ENCODE peak calls at places on chromosomes 6 and 20, in eight cellular contexts. I is GM23248, N is kidney, X is lower lobe of right lung, P is mammary epithelial cell, M is psoas muscle, G is left ventricle myocardium inferior, O is sigmoid colon. Y is an unnamed sample. For H3K9me3, the result is how much of the 10 kb centered on the place peaks cover.

GRCh38 chr20:49983848-49984408 is 1.1 kb downstream of the SNAI1 start:
- DNase-seq in N (peak), M (peak), I (peak), X (no peak), G (peak), O (peak), P (no peak), Y (no peak)

GRCh38 chr6:136146130-136146529 is 104.0 kb downstream of the MTFR2 start:
- DNase-seq in X (no peak), P (no peak), I (no peak), O (no peak), M (no peak), N (no peak), G (no peak), Y (no peak)

GRCh38 chr6:89612121-89612520 is 26.4 kb downstream of the LYRM2 start:
- DNase-seq in G (no peak), P (no peak), M (no peak), O (no peak), I (no peak), N (no peak), X (no peak), Y (no peak)

GRCh38 chr6:53090576-53090975 is 25.4 kb downstream of the FBXO9 start:
- DNase-seq in P (peak), X (no peak), I (peak), N (no peak), O (no peak), G (no peak), M (peak), Y (no peak)

GRCh38 chr6:111478064-111478476 is 4.9 kb downstream of the REV3L start:
- DNase-seq in O (no peak), M (no peak), G (no peak), I (peak), X (no peak), N (no peak), P (peak), Y (no peak)

GRCh38 chr6:142642651-142643050 is 302.3 kb downstream of the HIVEP2 start:
- DNase-seq in I (peak), O (no peak), M (no peak), G (no peak), N (no peak), P (no peak), X (no peak), Y (no peak)

GRCh38 chr6:70398783-70399730 is 14.3 kb upstream of the FAM135A start:
- DNase-seq in M (no peak), O (no peak), X (peak), G (no peak), I (peak), P (peak), N (peak), Y (no peak)

GRCh38 chr6:102581378-102582124 is 1188.0 kb downstream of the GRIK2 start:
- DNase-seq in X (peak), G (no peak), M (no peak), P (no peak), N (peak), O (no peak), I (no peak), Y (peak)

GRCh38 chr6:85354761-85355618 is 94.9 kb upstream of the NT5E start:
- DNase-seq in M (peak), O (peak), N (peak), P (peak), X (peak), I (peak), G (peak), Y (peak)

GRCh38 chr6:130964289-130964688 is 98.8 kb downstream of the EPB41L2 start:
- DNase-seq in I (no peak), O (no peak), X (no peak), G (no peak), N (no peak), M (no peak), P (no peak), Y (no peak)

GRCh38 chr6:74969591-74970267 is 236.1 kb downstream of the COL12A1 start:
- DNase-seq in N (no peak), I (no peak), X (no peak), O (no peak), M (no peak), G (no peak), P (no peak), Y (no peak)

GRCh38 chr20:62952373-62953166 is at the start of gene SLC17A9:
- DNase-seq in I (peak), X (peak), O (peak), P (no peak), G (peak), M (peak), N (peak), Y (peak)

GRCh38 chr20:19835533-19836222 is 77.6 kb downstream of the RIN2 start:
- DNase-seq in G (peak), I (no peak), N (no peak), O (no peak), X (no peak), P (no peak), M (no peak), Y (no peak)

GRCh38 chr6:116941727-116942126 is 64.7 kb downstream of the RFX6 start:
- DNase-seq in I (no peak), P (no peak), G (no peak), X (no peak), O (no peak), M (no peak), N (no peak), Y (no peak)

GRCh38 chr6:73308712-73309533 is 45.2 kb downstream of the DPPA5 start:
- DNase-seq in M (no peak), P (peak), N (no peak), I (no peak), X (no peak), O (no peak), G (no peak), Y (no peak)

GRCh38 chr20:49230021-49230420 is 10.8 kb downstream of the DDX27 start:
- DNase-seq in P (no peak), M (no peak), N (no peak), X (no peak), I (no peak), G (no peak), O (peak), Y (no peak)

GRCh38 chr20:63191400-63191799 is 24.5 kb downstream of the YTHDF1 start:
- DNase-seq in N (peak), X (peak), P (no peak), I (no peak), M (no peak), G (no peak), O (no peak), Y (no peak)

GRCh38 chr6:163489584-163489983 is 75.1 kb downstream of the QKI start:
- DNase-seq in G (no peak), M (no peak), X (no peak), P (peak), O (no peak), N (no peak), I (peak), Y (no peak)

GRCh38 chr6:126682440-126682839 is 342.5 kb downstream of the CENPW start:
- DNase-seq in P (no peak), N (no peak), G (no peak), M (no peak), O (no peak), I (peak), X (no peak), Y (no peak)

GRCh38 chr6:17405944-17406245 is 12.5 kb downstream of the CAP2 start:
- DNase-seq in O (no peak), M (no peak), N (no peak), G (no peak), P (no peak), I (no peak), X (no peak), Y (no peak)

GRCh38 chr20:6265204-6265904 is 142.5 kb upstream of the FERMT1 start:
- DNase-seq in G (no peak), I (peak), M (no peak), P (peak), O (no peak), X (no peak), N (no peak), Y (no peak)

GRCh38 chr6:148291876-148292275 is 50.8 kb upstream of the SASH1 start:
- DNase-seq in N (no peak), O (no peak), X (no peak), P (no peak), G (no peak), M (no peak), I (peak), Y (no peak)

GRCh38 chr6:130900913-130901312 is 73.7 kb downstream of the SMLR1 start:
- DNase-seq in M (peak), I (peak), P (peak), G (peak), N (no peak), X (no peak), O (no peak), Y (peak)

GRCh38 chr6:155216312-155217028 is 47.3 kb upstream of the CLDN20 start:
- DNase-seq in M (no peak), O (no peak), G (no peak), I (no peak), N (no peak), X (no peak), P (no peak), Y (no peak)

DNA sequence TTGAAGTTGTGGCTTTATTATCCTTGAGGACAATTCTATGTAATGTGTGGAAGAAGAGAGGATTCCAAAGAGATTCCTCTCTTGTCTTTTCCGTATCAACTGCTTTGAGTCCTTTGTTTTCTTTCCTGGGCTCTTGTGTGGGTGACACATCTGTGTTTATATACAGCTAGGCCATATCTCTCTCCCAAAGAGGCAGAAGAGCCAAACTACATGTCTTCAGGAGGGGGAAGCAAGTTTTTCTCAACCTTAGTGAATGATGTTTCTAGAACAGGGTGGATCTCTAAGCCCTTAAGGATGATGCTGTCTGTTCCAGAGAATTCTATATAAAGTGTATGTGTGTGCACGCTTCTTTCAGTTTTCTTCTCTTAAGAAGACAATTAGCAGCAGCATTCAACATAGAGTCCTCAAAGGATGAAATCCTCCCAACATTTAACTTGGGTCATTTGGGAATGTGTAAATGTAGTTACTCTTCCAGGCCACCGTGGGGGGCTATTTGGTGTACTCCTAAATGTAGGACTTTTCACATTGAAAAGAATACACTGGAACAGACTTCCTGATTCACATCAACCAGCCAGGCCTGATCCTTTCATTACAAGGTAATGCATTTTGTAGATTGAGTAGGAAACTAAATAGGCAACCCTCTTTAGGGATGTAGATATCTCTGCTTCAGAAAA is 92.8 kb upstream of the EEF1E1 start:
- DNase-seq in X (no peak), N (no peak), M (no peak), I (peak), P (no peak), O (no peak), G (no peak), Y (no peak)
- H3K27ac ChIP-seq in X (no peak), N (no peak), M (no peak), I (no peak), P (no peak), O (no peak), G (no peak), Y (no peak)

GRCh38 chr20:54929191-54929590 is 453.8 kb downstream of the DOK5 start:
- DNase-seq in X (no peak), P (no peak), N (no peak), G (no peak), I (no peak), O (no peak), M (no peak), Y (no peak)

GRCh38 chr20:54933212-54933904 is 458.0 kb downstream of the DOK5 start:
- DNase-seq in X (no peak), N (no peak), O (no peak), M (no peak), G (no peak), P (no peak), I (no peak), Y (no peak)

GRCh38 chr20:54922636-54923035 is 447.2 kb downstream of the DOK5 start:
- DNase-seq in G (no peak), M (no peak), N (no peak), O (no peak), I (no peak), P (no peak), X (no peak), Y (no peak)

GRCh38 chr20:54928564-54928963 is 453.2 kb downstream of the DOK5 start:
- DNase-seq in I (no peak), N (no peak), X (no peak), M (no peak), O (no peak), P (no peak), G (no peak), Y (no peak)
- H3K9me3 ChIP-seq in I (under half), N (under half), X (under half), M (under half), O (under half), P (under half), G (under half), Y (under half)

DNA sequence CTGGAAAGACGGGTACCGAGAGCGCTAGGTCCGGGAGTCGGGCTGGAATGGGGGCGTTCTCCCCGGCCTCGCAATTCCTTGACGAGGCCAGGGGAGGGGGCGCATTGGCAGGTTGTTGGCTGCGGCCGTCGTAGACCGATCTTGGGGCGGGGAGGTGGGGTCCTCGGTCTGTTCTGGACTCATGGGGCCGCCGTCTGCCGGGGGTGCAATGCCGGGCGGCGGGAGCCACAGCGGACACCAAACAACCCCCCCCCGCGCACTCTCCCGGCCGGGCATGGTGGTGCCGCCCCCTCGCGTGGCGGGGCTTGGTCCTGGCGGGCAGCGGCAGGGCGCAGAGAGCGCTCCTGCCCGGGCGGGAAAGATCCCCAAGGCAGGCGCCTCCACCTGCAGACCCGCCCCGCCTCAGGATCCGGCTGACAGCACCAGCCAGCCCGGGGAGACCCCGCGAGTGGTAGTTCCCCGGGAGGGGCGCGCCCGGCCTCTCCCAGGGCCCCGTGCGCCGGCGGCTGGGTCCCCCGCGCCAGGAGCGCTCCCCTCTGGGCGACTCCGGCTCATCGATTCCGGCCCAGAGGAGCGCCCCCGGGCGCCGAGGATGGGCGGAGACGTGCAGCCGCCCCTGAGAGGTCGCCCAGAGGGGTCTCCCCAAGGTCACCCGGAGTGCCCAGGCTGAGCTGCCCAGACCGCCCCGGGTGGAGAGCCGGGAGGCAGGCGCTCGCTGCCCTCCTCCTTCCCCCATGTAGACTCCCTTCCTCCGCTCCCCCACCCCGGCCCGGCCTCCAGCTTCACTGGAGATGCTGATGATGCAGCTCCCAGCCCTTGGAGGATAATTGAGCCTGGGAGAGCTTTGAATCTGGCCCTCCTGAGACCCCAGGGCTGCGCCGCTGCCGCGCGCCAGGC is 709 bp downstream of the PPP1R16B start:
- DNase-seq in M (no peak), I (peak), X (peak), G (peak), O (no peak), N (peak), P (no peak), Y (peak)
- H3K27ac ChIP-seq in M (peak), I (no peak), X (peak), G (peak), O (peak), N (peak), P (no peak), Y (no peak)

DNA sequence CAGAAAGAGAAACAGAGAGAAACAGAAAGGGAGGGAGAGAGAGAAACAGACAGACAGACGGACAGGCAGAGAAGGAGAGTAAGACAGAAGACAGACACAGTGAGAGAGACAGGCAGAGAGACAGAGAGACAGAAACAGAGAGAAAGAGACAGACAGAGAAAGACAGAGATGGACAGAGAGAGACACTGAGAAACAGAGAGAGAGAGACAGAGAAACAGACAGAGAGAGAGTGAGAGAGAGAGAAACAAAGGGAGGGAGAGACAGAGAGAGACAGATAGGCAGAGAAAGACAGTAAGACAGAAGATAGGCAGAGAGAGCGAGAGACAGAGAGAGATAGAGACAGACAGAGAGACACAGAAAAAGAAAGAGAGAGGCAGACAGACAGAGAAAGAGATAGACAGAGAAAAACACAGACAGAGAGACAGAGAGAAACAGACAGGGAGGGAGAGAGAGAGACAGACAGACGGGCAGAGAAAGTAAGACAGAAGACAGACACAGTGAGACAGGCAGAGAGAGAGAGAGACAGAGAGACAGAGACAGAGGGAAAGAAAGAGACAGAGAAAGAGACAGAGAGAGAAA is 753.4 kb upstream of the DEFB115 start:
- DNase-seq in G (no peak), N (no peak), X (no peak), P (no peak), M (no peak), O (no peak), I (no peak), Y (no peak)
- H3K9me3 ChIP-seq in G (under half), N (under half), X (under half), P (under half), M (under half), O (under half), I (under half), Y (under half)

GRCh38 chr6:170435766-170436165 is 117.3 kb downstream of the PSMB1 start:
- DNase-seq in M (no peak), N (no peak), G (no peak), X (no peak), I (no peak), P (no peak), O (no peak), Y (no peak)

GRCh38 chr6:170434114-170434820 is 118.8 kb downstream of the PSMB1 start:
- DNase-seq in O (no peak), N (no peak), G (no peak), P (no peak), M (no peak), I (no peak), X (no peak), Y (no peak)

GRCh38 chr6:170434821-170435155 is 118.3 kb downstream of the PSMB1 start:
- DNase-seq in G (no peak), N (no peak), I (no peak), X (no peak), P (no peak), O (no peak), M (no peak), Y (peak)

GRCh38 chr6:170437719-170438401 is 115.2 kb downstream of the PSMB1 start:
- DNase-seq in M (no peak), I (peak), P (peak), X (no peak), O (peak), N (no peak), G (no peak), Y (peak)

GRCh38 chr6:170436209-170436809 is 116.8 kb downstream of the PSMB1 start:
- DNase-seq in X (no peak), N (no peak), M (no peak), O (peak), G (no peak), I (no peak), P (no peak), Y (no peak)
- H3K27ac ChIP-seq in X (no peak), N (no peak), M (no peak), O (no peak), G (no peak), I (no peak), P (no peak), Y (no peak)

GRCh38 chr6:167672738-167673137 is 154.0 kb upstream of the AFDN start:
- DNase-seq in P (no peak), N (no peak), X (no peak), I (no peak), M (no peak), G (no peak), O (peak), Y (no peak)

GRCh38 chr6:167676666-167677421 is 149.9 kb upstream of the AFDN start:
- DNase-seq in I (no peak), G (no peak), X (no peak), O (peak), P (no peak), M (no peak), N (no peak), Y (no peak)

GRCh38 chr6:167671977-167672687 is 154.6 kb upstream of the AFDN start:
- DNase-seq in N (no peak), P (no peak), X (no peak), G (no peak), I (no peak), O (peak), M (no peak), Y (no peak)

GRCh38 chr6:167676000-167676665 is 150.6 kb upstream of the AFDN start:
- DNase-seq in O (peak), N (no peak), X (no peak), P (no peak), I (no peak), G (peak), M (no peak), Y (no peak)

DNA sequence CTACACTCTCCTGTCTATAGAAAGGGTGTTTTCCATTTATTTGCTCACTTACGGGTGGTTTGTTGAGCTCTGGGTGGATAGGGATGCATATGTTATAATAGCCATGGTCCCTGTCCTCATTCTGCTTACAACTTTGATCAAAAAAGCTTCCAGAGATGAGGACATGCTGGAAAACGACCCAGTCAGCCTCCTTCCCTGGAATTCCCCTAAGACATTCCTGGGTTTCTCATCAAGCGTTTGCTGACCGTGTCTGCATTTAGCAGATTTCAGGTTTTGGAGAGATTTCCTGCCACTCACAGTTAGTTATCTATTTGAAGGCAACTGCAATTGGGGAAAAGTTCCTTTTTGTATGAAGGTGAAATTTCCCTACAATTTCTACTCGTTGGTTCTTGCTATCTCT is 152.8 kb upstream of the AFDN start:
- DNase-seq in N (no peak), X (no peak), M (no peak), G (no peak), O (no peak), I (no peak), P (no peak), Y (no peak)
- H3K9me3 ChIP-seq in N (under half), X (under half), M (under half), G (under half), O (under half), I (under half), P (under half), Y (under half)